ENCODE peak calls at places on chromosomes 3 and 15, in eight cellular contexts. I, F, Q, W, B, Y, T and S are unnamed samples. For H3K4me1, the result is how much of the 10 kb centered on the place peaks cover.

GRCh38 chr15:49215768-49216739 is 46.0 kb downstream of the GALK2 start:
- DNase-seq in B (peak), Q (no peak), W (peak), T (no peak), Y (no peak), I (peak), F (no peak), S (no peak)

GRCh38 chr3:16203031-16203430 is 28.6 kb downstream of the GALNT15 start:
- DNase-seq in T (no peak), I (no peak), W (no peak), B (no peak), Q (no peak), F (no peak), Y (no peak), S (no peak)

GRCh38 chr3:167657684-167658225 is 4.0 kb upstream of the WDR49 start:
- DNase-seq in I (no peak), T (no peak), F (no peak), B (no peak), Q (no peak), W (no peak), Y (no peak), S (no peak)

GRCh38 chr15:96252148-96252547 is 78.4 kb upstream of the NR2F2 start:
- DNase-seq in I (no peak), W (peak), Q (no peak), F (no peak), B (no peak), T (no peak), Y (no peak), S (no peak)

GRCh38 chr3:192687488-192688152 is 39.7 kb downstream of the FGF12 start:
- DNase-seq in F (no peak), I (no peak), Q (no peak), T (no peak), W (no peak), Y (no peak), B (no peak), S (no peak)

GRCh38 chr3:13479332-13479581 is 849 bp upstream of the HDAC11 start:
- DNase-seq in Q (no peak), F (peak), W (no peak), B (no peak), I (no peak), Y (no peak), T (no peak), S (no peak)

GRCh38 chr3:177282028-177282655 is 84.9 kb upstream of the TBL1XR1 start:
- DNase-seq in B (no peak), Y (no peak), Q (no peak), I (peak), F (no peak), T (no peak), W (no peak), S (no peak)

GRCh38 chr3:71581981-71582611 is 1.4 kb downstream of the FOXP1 start:
- DNase-seq in T (peak), Q (peak), B (peak), W (peak), Y (peak), I (peak), F (peak), S (peak)

GRCh38 chr15:88745075-88745474 is 58.2 kb upstream of the ACAN start:
- DNase-seq in F (no peak), I (no peak), T (peak), Q (no peak), B (no peak), Y (no peak), W (no peak), S (no peak)

GRCh38 chr3:97576221-97576620 is 188.3 kb upstream of the ARL6 start:
- DNase-seq in B (no peak), I (no peak), W (no peak), F (no peak), T (no peak), Y (no peak), Q (no peak), S (no peak)

GRCh38 chr3:113255100-113255853 is 43.9 kb downstream of the BOC start:
- DNase-seq in Y (no peak), B (no peak), Q (no peak), T (no peak), I (no peak), F (no peak), W (no peak), S (no peak)

GRCh38 chr15:91627473-91628309 is 225.8 kb upstream of the SLCO3A1 start:
- DNase-seq in I (peak), Q (no peak), W (no peak), Y (no peak), B (peak), F (peak), T (no peak), S (no peak)

DNA sequence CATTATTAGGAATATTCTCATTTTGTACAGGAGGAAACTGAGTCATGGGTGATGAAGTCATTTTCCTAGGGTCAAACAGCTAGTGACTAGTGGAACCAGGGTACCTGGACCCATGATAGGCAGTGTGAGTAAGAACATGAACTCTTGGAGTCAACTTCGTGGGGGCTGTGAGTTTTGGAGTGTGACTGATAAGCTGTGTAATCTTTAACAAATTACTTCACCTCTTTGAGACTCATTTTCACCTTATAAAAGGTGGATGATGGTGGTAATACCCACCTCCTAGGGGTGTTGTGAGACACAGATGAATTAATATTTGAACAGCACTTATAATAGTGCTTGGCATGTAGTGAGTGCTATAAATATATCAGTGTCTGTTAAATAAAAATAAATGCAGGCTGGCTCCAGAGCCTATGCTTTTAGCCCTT is 9.1 kb downstream of the SEMA6D start:
- DNase-seq in I (no peak), Y (no peak), T (peak), B (no peak), W (no peak), F (no peak), Q (no peak), S (no peak)
- H3K4me1 ChIP-seq in I (under half), Y (under half), T (under half), B (under half), W (under half), F (under half), Q (under half), S (under half)

GRCh38 chr15:34987623-34987981 is 485 bp downstream of the ZNF770 start:
- DNase-seq in Q (no peak), W (no peak), T (no peak), I (no peak), F (peak), B (peak), Y (no peak), S (no peak)

GRCh38 chr15:34986326-34987181 is 1.5 kb downstream of the ZNF770 start:
- DNase-seq in W (no peak), T (no peak), Q (no peak), F (no peak), Y (no peak), I (no peak), B (no peak), S (no peak)

GRCh38 chr15:34984884-34985630 is 3.0 kb downstream of the ZNF770 start:
- DNase-seq in F (no peak), I (no peak), B (peak), Y (no peak), Q (no peak), W (no peak), T (peak), S (no peak)

GRCh38 chr15:34987182-34987488 is 952 bp downstream of the ZNF770 start:
- DNase-seq in Y (no peak), I (no peak), W (no peak), Q (no peak), F (no peak), T (peak), B (no peak), S (no peak)

DNA sequence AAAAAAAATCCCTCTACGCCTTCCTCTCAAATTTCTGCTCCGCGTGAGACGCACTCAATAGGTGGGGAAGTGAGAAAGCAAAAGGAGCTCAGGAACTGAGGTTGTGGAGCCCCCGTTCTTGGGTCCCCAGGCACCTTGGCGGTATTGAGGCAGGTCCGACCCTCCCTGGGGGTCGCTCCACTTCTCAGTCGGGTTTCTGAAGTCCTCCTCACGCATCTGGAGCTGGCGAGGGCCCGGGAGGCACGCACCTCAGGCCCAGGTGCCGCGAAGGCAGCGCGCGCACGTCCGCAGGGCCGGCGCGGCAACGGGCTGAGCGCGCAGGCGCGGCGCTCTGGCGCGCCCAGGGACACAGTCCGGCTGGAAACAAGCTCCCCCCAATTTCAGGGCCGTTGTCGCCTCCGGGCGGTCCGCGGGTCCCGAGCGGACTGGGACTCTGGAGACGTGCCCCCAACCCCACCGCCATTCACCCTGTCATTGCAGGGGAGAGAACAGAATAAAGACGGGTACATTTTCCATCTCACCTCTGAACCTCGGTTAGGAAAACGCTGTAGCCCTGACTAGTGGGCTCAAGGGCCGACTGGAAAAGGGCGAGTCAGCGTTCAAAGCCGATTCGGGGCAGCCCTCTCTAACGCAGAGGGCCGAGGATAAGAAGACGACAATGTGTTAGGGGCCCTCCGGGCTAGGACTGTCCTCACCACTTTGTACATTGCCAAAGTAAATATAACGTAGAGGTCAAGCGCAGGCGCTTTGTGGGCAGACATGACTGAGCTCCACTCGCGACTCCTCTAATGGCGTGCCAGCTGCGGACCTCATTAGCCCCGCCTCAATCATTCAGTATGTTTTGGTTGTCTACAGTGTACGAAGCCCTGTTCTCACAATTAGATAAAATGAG is at the start of gene ZNF770:
- DNase-seq in T (peak), W (peak), Y (peak), F (peak), Q (peak), I (peak), B (peak), S (peak)
- TF ChIP-seq POLR2A in T (peak), W (peak), Y (peak), F (peak), Q (peak), I (peak), B (peak), S (peak)

GRCh38 chr3:40763812-40764211 is 239.1 kb downstream of the ZNF621 start:
- DNase-seq in Y (no peak), T (no peak), F (no peak), W (peak), I (no peak), Q (no peak), B (no peak), S (no peak)

GRCh38 chr3:40766396-40766795 is 241.6 kb downstream of the ZNF621 start:
- DNase-seq in I (no peak), T (no peak), W (no peak), Q (no peak), B (no peak), F (no peak), Y (no peak), S (no peak)

GRCh38 chr3:40764722-40765121 is 240.0 kb downstream of the ZNF621 start:
- DNase-seq in T (no peak), Q (no peak), I (no peak), W (no peak), B (no peak), F (no peak), Y (no peak), S (no peak)

GRCh38 chr3:40768536-40768935 is 243.8 kb downstream of the ZNF621 start:
- DNase-seq in W (peak), B (no peak), Q (no peak), Y (no peak), T (no peak), I (no peak), F (no peak), S (no peak)

GRCh38 chr3:40765884-40766283 is 241.1 kb downstream of the ZNF621 start:
- DNase-seq in F (no peak), Q (no peak), T (no peak), W (no peak), I (no peak), Y (peak), B (no peak), S (no peak)
- H3K4me1 ChIP-seq in F (under half), Q (under half), T (under half), W (under half), I (under half), Y (under half), B (under half), S (under half)

GRCh38 chr3:149576071-149576564 is 81.7 kb downstream of the WWTR1 start:
- DNase-seq in Y (no peak), I (no peak), W (peak), T (peak), B (peak), Q (no peak), F (no peak), S (peak)
- TF ChIP-seq POLR2A in Y (no peak), I (no peak), W (no peak), T (peak), B (peak), Q (no peak), F (no peak), S (no peak)

GRCh38 chr3:49501842-49502241 is 31.8 kb downstream of the DAG1 start:
- DNase-seq in W (no peak), Q (no peak), Y (no peak), B (no peak), F (no peak), T (no peak), I (no peak), S (no peak)

GRCh38 chr3:49498239-49498638 is 28.2 kb downstream of the DAG1 start:
- DNase-seq in I (no peak), F (no peak), Q (no peak), B (no peak), Y (no peak), W (no peak), T (peak), S (no peak)

GRCh38 chr3:49500408-49501257 is 30.6 kb downstream of the DAG1 start:
- DNase-seq in F (no peak), B (peak), T (peak), I (peak), Q (no peak), Y (peak), W (peak), S (peak)

GRCh38 chr3:49501258-49501609 is 31.2 kb downstream of the DAG1 start:
- DNase-seq in Q (no peak), B (no peak), Y (no peak), T (no peak), F (no peak), W (no peak), I (no peak), S (no peak)

GRCh38 chr3:49498655-49499054 is 28.6 kb downstream of the DAG1 start:
- DNase-seq in Y (no peak), T (no peak), B (no peak), Q (no peak), I (no peak), F (no peak), W (peak), S (no peak)
- H3K4me1 ChIP-seq in Y (under half), T (under half), B (under half), Q (under half), I (under half), F (under half), W (under half), S (under half)

GRCh38 chr3:31534036-31534435 is 1.3 kb downstream of the STT3B start:
- DNase-seq in T (no peak), B (no peak), Y (no peak), Q (no peak), W (peak), F (no peak), I (no peak), S (no peak)
- TF ChIP-seq POLR2A in T (no peak), B (no peak), Y (no peak), Q (no peak), W (no peak), F (no peak), I (no peak), S (no peak)